ENCODE peak calls at places on chromosomes 1 and 21, in eight cellular contexts. W, O, U, Q, J, G, P and R are unnamed samples.
A peak's percentile ranks its signal among the peaks of the same experiment; 100 is the strongest.

GRCh38 chr1:244160455-244161020 is 109.5 kb downstream of the ZBTB18 start:
- DNase-seq in G (no peak), Q (no peak), U (no peak), O (no peak), P (peak; percentile 53), W (no peak), J (no peak), R (no peak)

GRCh38 chr1:108000620-108001105 is 35.7 kb upstream of the VAV3 start:
- DNase-seq in Q (peak; percentile 45), U (no peak), J (no peak), W (no peak), G (peak; percentile 87), O (peak; percentile 21), P (peak; percentile 83), R (no peak)

GRCh38 chr1:116950497-116951174 is 40.9 kb downstream of the PTGFRN start:
- DNase-seq in U (peak; percentile 11), P (peak; percentile 44), W (no peak), Q (no peak), J (no peak), G (no peak), O (no peak), R (no peak)

GRCh38 chr1:211198880-211199279 is 60.3 kb upstream of the RCOR3 start:
- DNase-seq in W (no peak), G (no peak), U (no peak), P (peak; percentile 2), Q (no peak), J (no peak), O (no peak), R (no peak)

GRCh38 chr1:178371236-178371635 is 125.5 kb downstream of the CLEC20A start:
- DNase-seq in U (peak; percentile 33), O (no peak), J (no peak), Q (no peak), P (peak; percentile 74), G (peak; percentile 72), W (no peak), R (no peak)

GRCh38 chr1:63955746-63956145 is 181.9 kb downstream of the ROR1 start:
- DNase-seq in Q (no peak), G (no peak), P (peak; percentile 22), W (no peak), O (no peak), J (no peak), U (no peak), R (no peak)

GRCh38 chr1:240282061-240282830 is 190.6 kb downstream of the FMN2 start:
- DNase-seq in U (no peak), Q (peak; percentile 44), J (no peak), W (no peak), G (no peak), O (no peak), P (no peak), R (peak; percentile 52)

GRCh38 chr21:35344582-35344981 is 295.5 kb upstream of the RUNX1 start:
- DNase-seq in G (no peak), J (no peak), P (no peak), U (no peak), W (no peak), Q (no peak), O (no peak), R (no peak)

GRCh38 chr1:66575739-66576138 is 41.8 kb downstream of the SGIP1 start:
- DNase-seq in G (peak; percentile 11), W (no peak), O (no peak), J (no peak), U (no peak), Q (no peak), P (peak; percentile 84), R (no peak)

GRCh38 chr1:15038232-15039016 is 115.1 kb upstream of the TMEM51 start:
- DNase-seq in P (no peak), G (no peak), U (peak; percentile 59), J (no peak), O (no peak), W (peak; percentile 38), Q (peak; percentile 56), R (no peak)

GRCh38 chr21:42638266-42638863 is 15.1 kb upstream of the PDE9A start:
- DNase-seq in P (no peak), U (no peak), Q (no peak), J (no peak), W (no peak), O (no peak), G (no peak), R (no peak)

GRCh38 chr1:151006331-151007052 is at the start of gene MINDY1:
- DNase-seq in W (peak; percentile 62), J (peak; percentile 95), O (peak; percentile 57), Q (peak; percentile 80), P (peak; percentile 86), U (peak; percentile 90), G (peak; percentile 88), R (peak; percentile 73)
- H3K4me1 ChIP-seq in W (peaks cover 80% of the 10 kb centered on the region), J (peaks cover 36% of the 10 kb centered on the region), O (peaks cover 58% of the 10 kb centered on the region), Q (peaks cover 37% of the 10 kb centered on the region), P (peaks cover 14% of the 10 kb centered on the region), U (peaks cover 21% of the 10 kb centered on the region), G (peaks cover 28% of the 10 kb centered on the region), R (peaks cover 79% of the 10 kb centered on the region)

GRCh38 chr1:153552335-153552734 is 3.3 kb upstream of the S100A3 start:
- DNase-seq in U (no peak), W (no peak), G (no peak), Q (no peak), O (no peak), J (no peak), P (no peak), R (peak; percentile 43)
- TF ChIP-seq CTCF in U (no peak), W (no peak), G (no peak), Q (no peak), O (no peak), J (no peak), P (peak; percentile 16), R (no peak)

DNA sequence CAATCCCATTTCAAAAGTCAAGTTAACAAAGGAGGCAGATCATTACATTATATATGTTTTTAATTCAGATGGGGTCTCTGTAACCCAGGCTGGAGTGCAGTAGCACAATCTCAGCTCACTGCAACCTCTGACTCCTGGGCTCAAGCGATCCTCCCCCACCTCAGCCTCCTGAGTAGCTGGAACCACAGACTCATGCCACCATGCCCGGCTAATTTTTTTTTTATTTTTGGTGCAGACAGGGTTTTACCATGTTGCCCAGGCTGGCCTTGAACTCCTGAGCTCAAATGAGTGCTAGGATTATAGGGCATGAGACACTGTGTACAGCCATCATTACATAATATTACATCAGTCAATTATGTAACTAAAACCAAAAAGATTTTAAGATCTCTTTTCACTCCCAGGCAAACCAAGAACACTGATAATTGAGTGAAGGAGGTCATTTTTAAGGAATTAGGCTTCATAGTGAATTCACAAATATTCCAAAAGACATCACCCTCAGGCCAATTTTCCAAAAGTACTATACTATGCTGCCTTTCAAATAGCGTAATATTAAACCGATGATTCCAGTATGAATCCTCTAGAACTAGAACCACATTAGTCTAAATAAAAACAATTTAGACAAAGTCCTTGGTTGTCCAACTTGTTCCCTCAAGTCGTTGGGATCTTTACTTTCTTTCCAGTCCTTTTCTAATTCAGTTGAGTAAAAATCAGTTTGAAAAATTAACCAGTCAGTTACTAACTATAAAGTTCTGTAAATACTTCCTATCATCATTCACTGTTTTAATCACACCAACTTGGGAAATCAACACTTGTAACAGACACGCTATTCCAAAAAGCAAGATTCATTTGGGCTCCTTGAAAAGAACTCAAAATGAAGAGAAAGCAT is 16.1 kb downstream of the TOMM20 start:
- DNase-seq in J (no peak), U (no peak), Q (no peak), O (no peak), G (no peak), W (peak; percentile 2), P (no peak), R (no peak)
- H3K27ac ChIP-seq in J (peak overlapping the region; percentile 3), U (no peak overlapping the region), Q (no peak overlapping the region), O (no peak overlapping the region), G (no peak overlapping the region), W (no peak overlapping the region), P (no peak overlapping the region), R (no peak overlapping the region)

DNA sequence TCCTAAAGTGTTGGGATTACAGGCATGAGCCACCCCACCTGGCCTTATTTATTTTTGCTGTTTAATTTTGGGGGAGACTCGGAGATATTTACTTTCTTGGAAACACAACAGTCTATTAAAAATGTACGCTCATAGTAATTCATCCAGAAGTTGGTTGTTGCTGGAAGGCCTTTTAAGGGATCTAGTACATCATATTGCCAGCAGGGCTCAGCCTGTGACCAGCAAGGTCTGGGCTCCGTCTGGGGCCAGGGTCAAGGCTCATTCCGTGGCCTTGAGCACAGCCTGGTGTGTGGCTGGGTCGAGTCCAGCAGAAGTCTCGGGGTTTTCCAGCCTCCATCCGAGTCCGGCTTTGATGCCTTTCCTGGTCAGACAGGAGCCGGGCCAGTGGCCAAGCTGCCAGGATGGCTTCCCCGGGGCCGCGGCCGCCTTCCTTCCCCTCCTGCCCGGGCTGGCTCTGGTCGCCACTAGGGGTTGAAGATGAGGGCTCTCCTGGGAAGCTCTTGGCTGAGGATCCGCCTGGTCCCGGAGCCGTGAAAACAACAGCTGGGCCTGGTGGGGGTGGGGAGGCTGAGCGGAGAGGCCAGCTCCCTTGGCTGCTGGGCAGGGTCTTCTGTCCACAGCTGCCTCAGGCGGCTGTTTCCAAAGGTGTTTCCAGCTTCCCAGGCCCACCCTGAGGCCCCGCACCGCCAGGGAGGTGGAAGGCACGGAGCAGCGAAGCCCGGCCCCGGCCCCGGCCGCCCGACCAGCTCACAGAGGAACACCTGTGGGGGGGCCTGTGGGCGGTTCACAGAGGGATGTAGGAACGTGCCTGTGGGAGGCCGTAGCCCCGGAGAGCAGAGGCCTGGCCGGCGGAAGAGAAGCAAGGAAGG is 5.1 kb upstream of the VWA1 start:
- DNase-seq in Q (no peak), G (peak; percentile 91), O (peak; percentile 74), W (no peak), U (peak; percentile 66), P (peak; percentile 59), J (no peak), R (peak; percentile 78)
- H3K4me1 ChIP-seq in Q (peaks cover 37% of the 10 kb centered on the region), G (peaks cover 17% of the 10 kb centered on the region), O (peaks cover 16% of the 10 kb centered on the region), W (peaks cover 6% of the 10 kb centered on the region), U (peaks cover 68% of the 10 kb centered on the region), P (peaks cover 29% of the 10 kb centered on the region), J (peaks cover 40% of the 10 kb centered on the region), R (peaks cover 63% of the 10 kb centered on the region)

GRCh38 chr1:182484531-182485257 is 34.7 kb downstream of the RGSL1 start:
- DNase-seq in Q (peak; percentile 10), W (peak; percentile 84), O (no peak), G (no peak), J (no peak), U (peak; percentile 46), P (no peak), R (no peak)
- TF ChIP-seq CTCF in Q (peak; percentile 31), W (peak; percentile 88), O (no peak), G (no peak), J (no peak), U (peak; percentile 54), P (no peak), R (peak; percentile 38)

DNA sequence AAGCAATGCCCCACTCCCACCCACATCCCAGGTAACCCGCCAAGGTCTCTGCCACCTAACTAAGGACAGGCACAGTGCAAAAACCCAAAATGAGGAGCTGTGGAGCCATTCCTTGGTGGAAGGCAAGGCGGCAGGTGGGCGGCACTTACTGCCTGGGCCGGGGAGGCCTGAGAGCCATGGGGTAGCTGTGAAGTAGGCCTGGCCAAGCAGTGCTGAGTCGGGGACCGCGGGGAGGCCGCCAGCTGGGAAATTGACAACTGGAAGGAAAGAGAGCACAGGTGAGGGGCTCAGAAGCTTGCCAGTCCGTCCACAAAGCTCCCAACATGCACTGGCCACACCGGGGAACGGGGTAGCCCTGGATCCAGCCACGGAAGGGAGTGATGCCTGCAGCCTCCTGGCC is 85.3 kb downstream of the NPHP4 start:
- DNase-seq in Q (no peak), P (no peak), G (no peak), O (no peak), W (no peak), U (no peak), J (no peak), R (no peak)
- H3K27ac ChIP-seq in Q (no peak overlapping the region), P (no peak overlapping the region), G (no peak overlapping the region), O (no peak overlapping the region), W (no peak overlapping the region), U (no peak overlapping the region), J (no peak overlapping the region), R (no peak overlapping the region)